ENCODE peak calls at places on chromosomes 6 and 20, in eight cellular contexts. Y, X, O, W, P, I, F and B are unnamed samples.
A peak's percentile ranks its signal among the peaks of the same experiment; 100 is the strongest.

GRCh38 chr20:52168116-52168515 is 23.5 kb downstream of the ZFP64 start:
- DNase-seq in I (no peak), X (no peak), P (no peak), F (no peak), Y (no peak), O (no peak), W (no peak), B (no peak)

GRCh38 chr6:138007014-138007472 is 100.2 kb downstream of the PERP start:
- DNase-seq in I (peak; percentile 33), O (no peak), F (peak; percentile 11), P (peak; percentile 52), Y (no peak), X (peak; percentile 31), W (no peak), B (no peak)

GRCh38 chr6:13767121-13767794 is 47.1 kb downstream of the MCUR1 start:
- DNase-seq in O (no peak), X (peak; percentile 46), Y (no peak), W (peak; percentile 50), I (peak; percentile 44), F (peak; percentile 60), P (no peak), B (no peak)

GRCh38 chr20:61886721-61887658 is 178.7 kb downstream of the TAF4 start:
- DNase-seq in F (peak; percentile 45), W (no peak), X (peak; percentile 46), I (peak; percentile 35), O (no peak), Y (no peak), P (no peak), B (peak; percentile 8)

GRCh38 chr6:134909701-134910595 is 40.0 kb downstream of the ALDH8A1 start:
- DNase-seq in P (no peak), X (no peak), O (no peak), W (no peak), F (no peak), I (no peak), Y (no peak), B (no peak)

GRCh38 chr20:5531318-5532081 is 214.7 kb upstream of the PROKR2 start:
- DNase-seq in X (peak; percentile 49), W (no peak), F (peak; percentile 72), I (peak; percentile 35), Y (no peak), O (no peak), P (no peak), B (no peak)

GRCh38 chr6:135267085-135267484 is 86.0 kb downstream of the MYB start:
- DNase-seq in W (no peak), I (no peak), P (no peak), F (no peak), O (no peak), Y (no peak), X (no peak), B (no peak)

GRCh38 chr6:17886891-17887290 is 100.5 kb downstream of the KIF13A start:
- DNase-seq in F (peak; percentile 82), O (no peak), X (no peak), P (no peak), I (peak; percentile 34), W (no peak), Y (no peak), B (no peak)

GRCh38 chr20:59830107-59831023 is 103.1 kb downstream of the SYCP2 start:
- DNase-seq in O (no peak), Y (no peak), X (no peak), W (no peak), P (no peak), I (no peak), F (no peak), B (no peak)

GRCh38 chr20:58611236-58612020 is 39.7 kb upstream of the STX16 start:
- DNase-seq in I (no peak), F (no peak), X (no peak), O (no peak), Y (peak; percentile 66), W (no peak), P (no peak), B (peak; percentile 91)

GRCh38 chr6:64357430-64357829 is 721.8 kb downstream of the PHF3 start:
- DNase-seq in P (no peak), X (no peak), W (no peak), O (no peak), I (no peak), Y (no peak), F (no peak), B (no peak)

GRCh38 chr6:85113934-85114582 is 335.8 kb upstream of the NT5E start:
- DNase-seq in Y (no peak), W (no peak), O (no peak), P (no peak), I (no peak), X (no peak), F (peak; percentile 51), B (no peak)

GRCh38 chr20:53561505-53561904 is 32.1 kb downstream of the ZNF217 start:
- DNase-seq in X (no peak), W (no peak), Y (no peak), I (no peak), P (no peak), F (no peak), O (no peak), B (no peak)

GRCh38 chr6:33428219-33428890 is 8.5 kb downstream of the SYNGAP1 start:
- DNase-seq in Y (no peak), F (no peak), W (no peak), O (no peak), X (no peak), I (no peak), P (peak; percentile 66), B (no peak)

GRCh38 chr6:10901751-10902150 is 14.9 kb downstream of the SYCP2L start:
- DNase-seq in W (no peak), F (no peak), O (no peak), I (no peak), Y (no peak), X (no peak), P (peak; percentile 34), B (no peak)

GRCh38 chr6:163730496-163731210 is 316.1 kb downstream of the QKI start:
- DNase-seq in P (no peak), W (no peak), O (no peak), F (no peak), Y (no peak), I (no peak), X (no peak), B (no peak)

GRCh38 chr6:151291145-151292055 is 51.6 kb downstream of the AKAP12 start:
- DNase-seq in I (peak; percentile 96), Y (no peak), W (no peak), X (peak; percentile 94), P (no peak), O (peak; percentile 52), F (peak; percentile 40), B (no peak)

GRCh38 chr6:17477356-17477755 is 84.0 kb downstream of the CAP2 start:
- DNase-seq in F (no peak), Y (no peak), X (no peak), I (no peak), O (no peak), W (no peak), P (no peak), B (no peak)

GRCh38 chr6:158860279-158860865 is 41.2 kb upstream of the EZR start:
- DNase-seq in X (no peak), P (no peak), F (no peak), W (no peak), O (no peak), Y (no peak), I (no peak), B (no peak)

GRCh38 chr20:54257090-54257816 is 49.4 kb downstream of the PFDN4 start:
- DNase-seq in F (peak; percentile 84), O (peak; percentile 87), Y (no peak), P (no peak), X (peak; percentile 97), I (peak; percentile 96), W (no peak), B (no peak)

GRCh38 chr6:151240036-151240685 is 394 bp downstream of the AKAP12 start:
- DNase-seq in I (peak; percentile 64), F (peak; percentile 58), X (peak; percentile 83), P (peak; percentile 64), W (peak; percentile 59), O (no peak), Y (no peak), B (no peak)

GRCh38 chr20:53902968-53903651 is 167.3 kb downstream of the BCAS1 start:
- DNase-seq in P (no peak), F (no peak), Y (no peak), W (no peak), I (no peak), X (no peak), O (no peak), B (no peak)

GRCh38 chr6:33794910-33795615 is 6.1 kb upstream of the LEMD2 start:
- DNase-seq in O (no peak), I (no peak), X (no peak), F (no peak), P (no peak), W (no peak), Y (no peak), B (no peak)

GRCh38 chr6:44004625-44005506 is 122.4 kb downstream of the MRPL14 start:
- DNase-seq in W (peak; percentile 32), F (no peak), P (no peak), O (no peak), Y (no peak), I (peak; percentile 33), X (no peak), B (no peak)
- TF ChIP-seq CTCF in W (no peak), F (peak; percentile 39), P (peak; percentile 47), O (peak; percentile 48), Y (no peak), I (peak; percentile 51), X (no peak), B (peak; percentile 28)

DNA sequence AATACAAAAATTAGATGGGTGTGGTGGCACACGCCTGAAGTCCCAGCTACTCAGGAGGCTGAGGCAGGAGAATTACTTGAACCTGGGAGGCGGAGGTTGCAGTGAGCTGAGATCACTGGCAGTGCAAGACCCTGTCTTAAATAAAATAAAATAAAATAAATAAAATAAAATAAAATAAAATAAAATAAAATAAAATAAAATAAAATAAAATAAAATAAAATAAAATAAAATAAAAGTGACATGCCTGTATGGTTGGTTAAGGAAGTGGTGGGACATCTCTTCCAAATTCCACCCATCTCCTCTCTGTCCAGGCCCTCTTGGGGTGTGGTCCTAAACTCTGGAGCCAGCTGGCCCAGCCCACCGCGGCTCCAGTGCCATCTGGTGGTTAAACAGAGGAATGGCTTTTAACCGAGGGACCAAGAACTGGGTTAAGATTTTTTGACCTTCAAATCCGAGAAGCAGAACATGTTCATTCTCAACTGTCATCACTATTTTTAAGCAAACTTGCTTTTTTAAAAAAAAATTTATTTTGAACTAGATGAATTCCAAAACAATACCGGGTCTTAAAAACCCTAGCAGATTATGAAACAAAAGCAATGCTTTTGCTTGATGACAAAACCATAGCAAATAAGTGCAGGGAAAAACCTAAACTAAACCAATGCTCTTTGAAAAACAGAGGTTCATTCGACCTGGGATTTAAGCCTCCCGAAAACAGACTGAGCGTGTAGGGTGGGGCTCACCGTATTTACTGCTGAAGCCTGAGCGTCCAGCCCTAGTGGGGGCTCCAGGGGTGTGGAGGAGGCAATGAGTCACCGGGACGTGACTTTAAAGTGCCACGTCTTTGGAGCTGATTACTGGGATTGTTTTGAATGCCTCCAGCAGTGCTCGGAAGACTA is 68.8 kb downstream of the CDC5L start:
- DNase-seq in Y (no peak), W (no peak), I (peak; percentile 50), X (peak; percentile 61), O (no peak), F (peak; percentile 56), P (peak; percentile 72), B (no peak)
- TF ChIP-seq CTCF in Y (peak; percentile 25), W (peak; percentile 77), I (peak; percentile 78), X (peak; percentile 84), O (peak; percentile 91), F (peak; percentile 89), P (peak; percentile 83), B (peak; percentile 76)

GRCh38 chr20:44851545-44851944 is 34.0 kb upstream of the YWHAB start:
- DNase-seq in F (no peak), I (no peak), Y (no peak), O (no peak), X (no peak), W (no peak), P (no peak), B (peak; percentile 85)
- TF ChIP-seq CTCF in F (no peak), I (no peak), Y (no peak), O (no peak), X (no peak), W (no peak), P (no peak), B (peak; percentile 47)

GRCh38 chr20:33444797-33445560 is 1.4 kb upstream of the SNTA1 start:
- DNase-seq in Y (no peak), O (no peak), W (no peak), P (no peak), X (peak; percentile 29), I (no peak), F (no peak), B (no peak)
- TF ChIP-seq CTCF in Y (no peak), O (peak; percentile 55), W (no peak), P (peak; percentile 44), X (no peak), I (peak; percentile 9), F (no peak), B (peak; percentile 19)